ENCODE peak calls at places on chromosomes 16 and 17, in nine cellular contexts. Y is GM12878, Q is sigmoid colon, I is endothelial cell of umbilical vein, H is HCT116, D is Panc1, J is breast epithelium, X is vagina, P is SK-N-SH. N is an unnamed sample.

GRCh38 chr17:20187049-20187448 is 177.9 kb downstream of the SPECC1 start:
- DNase-seq in Y (no peak), Q (no peak), I (no peak), H (no peak), D (no peak), J (no peak), X (no peak), P (no peak), N (no peak)

GRCh38 chr17:20281860-20282259 is 185.5 kb downstream of the LGALS9B start:
- DNase-seq in Y (no peak), Q (no peak), I (no peak), H (no peak), D (no peak), J (no peak), X (no peak), P (no peak), N (no peak)

GRCh38 chr16:11689031-11689840 is 21.0 kb downstream of the SNN start:
- DNase-seq in Y (peak), Q (peak), I (no peak), H (no peak), D (no peak), J (no peak), X (no peak), P (no peak), N (no peak)

GRCh38 chr16:81606039-81606438 is 161.4 kb downstream of the CMIP start:
- DNase-seq in Y (no peak), Q (no peak), I (no peak), H (no peak), D (no peak), J (no peak), X (no peak), P (no peak), N (no peak)

GRCh38 chr17:37430051-37430591 is 23.4 kb downstream of the TADA2A start:
- DNase-seq in Y (no peak), Q (no peak), I (no peak), H (no peak), D (no peak), J (no peak), X (no peak), P (no peak), N (no peak)

GRCh38 chr16:88497561-88498420 is 44.7 kb downstream of the ZFPM1 start:
- DNase-seq in Y (no peak), Q (no peak), I (no peak), H (no peak), D (no peak), J (no peak), X (no peak), P (no peak), N (no peak)

GRCh38 chr17:51258756-51259573 is 884 bp downstream of the MBTD1 start:
- DNase-seq in Y (no peak), Q (peak), I (peak), H (no peak), D (no peak), J (no peak), X (no peak), P (no peak), N (peak)

GRCh38 chr17:39700148-39700987 is 504 bp downstream of the ERBB2 start:
- DNase-seq in Y (no peak), Q (no peak), I (peak), H (no peak), D (no peak), J (no peak), X (no peak), P (no peak), N (no peak)

GRCh38 chr17:77312061-77312684 is 171.4 kb downstream of the SEC14L1 start:
- DNase-seq in Y (no peak), Q (peak), I (no peak), H (no peak), D (no peak), J (no peak), X (no peak), P (peak), N (no peak)

GRCh38 chr16:11572301-11572995 is 14.3 kb downstream of the LITAF start:
- DNase-seq in Y (no peak), Q (no peak), I (no peak), H (no peak), D (no peak), J (no peak), X (no peak), P (no peak), N (peak)

GRCh38 chr17:7343250-7343649 is 6.9 kb downstream of the ACAP1 start:
- DNase-seq in Y (no peak), Q (no peak), I (no peak), H (no peak), D (no peak), J (no peak), X (no peak), P (no peak), N (no peak)

GRCh38 chr17:19737305-19738072 is 10.6 kb downstream of the ALDH3A1 start:
- DNase-seq in Y (no peak), Q (no peak), I (no peak), H (no peak), D (no peak), J (no peak), X (no peak), P (no peak), N (no peak)

GRCh38 chr17:28552201-28552999 is at the start of gene UNC119:
- DNase-seq in Y (no peak), Q (peak), I (peak), H (no peak), D (no peak), J (peak), X (no peak), P (peak), N (peak)

GRCh38 chr17:2120550-2121335 is 65.8 kb downstream of the HIC1 start:
- DNase-seq in Y (no peak), Q (no peak), I (no peak), H (no peak), D (no peak), J (no peak), X (no peak), P (no peak), N (no peak)

GRCh38 chr17:49616546-49617205 is 41.0 kb downstream of the NXPH3 start:
- DNase-seq in Y (no peak), Q (peak), I (no peak), H (no peak), D (no peak), J (peak), X (no peak), P (no peak), N (peak)

GRCh38 chr17:29379084-29379811 is 10.9 kb upstream of the TAOK1 start:
- DNase-seq in Y (no peak), Q (no peak), I (peak), H (no peak), D (no peak), J (no peak), X (no peak), P (no peak), N (peak)

GRCh38 chr17:71528210-71528609 is 592.6 kb upstream of the SOX9 start:
- DNase-seq in Y (no peak), Q (no peak), I (no peak), H (no peak), D (no peak), J (no peak), X (no peak), P (no peak), N (no peak)

GRCh38 chr17:10192500-10192899 is 5.9 kb downstream of the GAS7 start:
- DNase-seq in Y (no peak), Q (no peak), I (no peak), H (no peak), D (no peak), J (no peak), X (no peak), P (no peak), N (no peak)

GRCh38 chr17:16433514-16433913 is 18.1 kb downstream of the TRPV2 start:
- DNase-seq in Y (no peak), Q (no peak), I (no peak), H (no peak), D (no peak), J (no peak), X (no peak), P (no peak), N (no peak)

GRCh38 chr17:49676276-49676868 is 1.5 kb downstream of the SPOP start:
- DNase-seq in Y (peak), Q (no peak), I (peak), H (no peak), D (no peak), J (no peak), X (no peak), P (no peak), N (peak)

GRCh38 chr17:76643553-76644148 is at the start of gene ST6GALNAC1:
- DNase-seq in Y (no peak), Q (peak), I (peak), H (no peak), D (no peak), J (no peak), X (no peak), P (no peak), N (peak)

GRCh38 chr17:3917391-3917931 is 1.2 kb upstream of the P2RX1 start:
- DNase-seq in Y (no peak), Q (no peak), I (peak), H (no peak), D (no peak), J (no peak), X (no peak), P (peak), N (peak)

GRCh38 chr16:6165330-6165984 is 1067.9 kb upstream of the EEF2KMT start:
- DNase-seq in Y (no peak), Q (no peak), I (no peak), H (no peak), D (no peak), J (no peak), X (no peak), P (peak), N (no peak)

GRCh38 chr16:87278191-87279093 is 38.8 kb downstream of the C16orf95 start:
- DNase-seq in Y (no peak), Q (peak), I (peak), H (peak), D (peak), J (peak), X (no peak), P (peak), N (peak)

GRCh38 chr17:65774787-65775186 is 213.3 kb upstream of the AXIN2 start:
- DNase-seq in Y (no peak), Q (no peak), I (peak), H (no peak), D (no peak), J (no peak), X (no peak), P (no peak), N (no peak)

GRCh38 chr17:9334536-9335446 is 240.8 kb downstream of the STX8 start:
- DNase-seq in Y (no peak), Q (no peak), I (no peak), H (peak), D (no peak), J (no peak), X (no peak), P (no peak), N (no peak)

GRCh38 chr16:2458887-2459646 is 842 bp upstream of the TEDC2 start:
- DNase-seq in Y (no peak), Q (no peak), I (no peak), H (no peak), D (no peak), J (no peak), X (no peak), P (no peak), N (no peak)

GRCh38 chr17:64969046-64969501 is 49.8 kb upstream of the LRRC37A3 start:
- DNase-seq in Y (no peak), Q (no peak), I (no peak), H (no peak), D (no peak), J (no peak), X (no peak), P (no peak), N (no peak)

GRCh38 chr17:36001862-36002603 is 680 bp upstream of the CCL15 start:
- DNase-seq in Y (no peak), Q (no peak), I (no peak), H (no peak), D (no peak), J (no peak), X (no peak), P (no peak), N (peak)

GRCh38 chr16:87028481-87029320 is 288.5 kb downstream of the C16orf95 start:
- DNase-seq in Y (no peak), Q (no peak), I (no peak), H (no peak), D (no peak), J (no peak), X (no peak), P (no peak), N (no peak)

GRCh38 chr16:89489731-89490385 is 503 bp downstream of the ANKRD11 start:
- DNase-seq in Y (no peak), Q (no peak), I (no peak), H (no peak), D (no peak), J (no peak), X (no peak), P (peak), N (no peak)

GRCh38 chr17:78735832-78736525 is 46.1 kb downstream of the CYTH1 start:
- DNase-seq in Y (no peak), Q (no peak), I (peak), H (no peak), D (no peak), J (no peak), X (no peak), P (no peak), N (peak)

GRCh38 chr17:81518785-81519283 is 6.2 kb upstream of the ACTG1 start:
- DNase-seq in Y (no peak), Q (no peak), I (no peak), H (no peak), D (no peak), J (no peak), X (no peak), P (no peak), N (peak)

GRCh38 chr17:57705921-57706695 is 39.0 kb downstream of the CCDC182 start:
- DNase-seq in Y (no peak), Q (no peak), I (no peak), H (no peak), D (no peak), J (no peak), X (no peak), P (no peak), N (no peak)
- TF ChIP-seq POLR2AphosphoS5 in Y (no peak), Q (no peak), I (no peak), H (no peak), D (no peak), J (no peak), X (no peak), P (no peak), N (no peak)

DNA sequence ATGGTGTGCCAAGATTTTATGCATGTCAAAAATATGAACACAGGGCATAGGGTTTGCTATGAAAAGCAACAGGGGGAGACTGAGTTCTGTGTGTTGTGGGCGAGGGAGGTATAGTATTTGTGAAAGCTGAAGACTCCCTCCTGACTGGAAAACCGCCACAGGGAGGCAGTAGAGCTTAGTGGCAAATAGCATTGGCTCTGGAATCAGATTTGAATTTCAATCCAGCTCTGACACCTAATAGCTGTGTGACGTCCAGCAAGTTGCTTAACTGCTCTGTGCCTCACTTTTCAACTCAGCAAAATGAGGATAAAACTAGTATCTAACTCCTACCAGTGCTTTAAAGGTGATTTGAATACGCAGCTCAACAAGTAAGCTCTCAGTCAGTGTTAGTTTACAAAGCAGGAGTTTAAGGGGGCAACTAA is 22.0 kb downstream of the KPNA2 start:
- DNase-seq in Y (no peak), Q (no peak), I (peak), H (peak), D (no peak), J (no peak), X (no peak), P (peak), N (peak)
- TF ChIP-seq CTCF in Y (peak), Q (no peak), I (peak), H (peak), D (peak), J (no peak), X (no peak), P (peak), N (peak)

DNA sequence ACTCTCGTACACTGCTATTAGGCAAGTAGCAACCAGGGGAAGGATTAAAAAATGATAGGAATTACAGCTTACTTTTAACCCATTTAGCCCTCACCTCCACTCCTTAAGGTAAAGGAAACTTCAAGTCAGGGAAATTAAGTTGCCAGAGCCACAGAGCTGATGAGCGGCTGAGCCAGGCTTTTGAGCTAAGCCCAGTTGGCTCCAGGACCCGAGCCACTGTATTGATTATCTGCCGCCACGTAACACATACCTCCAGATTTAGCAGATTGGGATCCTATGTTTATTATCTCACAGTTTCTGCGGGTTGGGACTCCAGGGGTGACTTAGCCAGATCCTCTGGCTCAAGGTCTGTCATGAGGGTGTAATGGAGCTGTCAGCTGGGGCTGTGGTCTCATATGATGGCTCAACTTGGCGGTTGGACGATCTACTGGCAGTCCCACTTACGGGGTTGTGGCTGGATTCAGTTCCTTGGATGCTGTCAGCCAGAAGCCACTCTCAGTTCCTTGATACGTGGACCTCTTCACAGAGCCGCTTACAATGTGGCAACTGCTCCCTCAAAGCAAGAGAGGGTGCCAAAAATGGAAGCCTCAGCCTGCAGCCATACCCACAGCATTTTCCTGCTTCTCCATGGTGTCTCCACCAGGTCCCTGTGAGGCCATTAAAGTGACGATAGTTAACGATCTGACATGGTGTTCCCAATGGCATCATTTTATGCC is 57.3 kb downstream of the TMEM186 start:
- DNase-seq in Y (no peak), Q (peak), I (no peak), H (no peak), D (no peak), J (no peak), X (no peak), P (no peak), N (no peak)
- H3K27ac ChIP-seq in Y (no peak), Q (no peak), I (no peak), H (no peak), D (no peak), J (no peak), X (no peak), P (no peak), N (peak)

DNA sequence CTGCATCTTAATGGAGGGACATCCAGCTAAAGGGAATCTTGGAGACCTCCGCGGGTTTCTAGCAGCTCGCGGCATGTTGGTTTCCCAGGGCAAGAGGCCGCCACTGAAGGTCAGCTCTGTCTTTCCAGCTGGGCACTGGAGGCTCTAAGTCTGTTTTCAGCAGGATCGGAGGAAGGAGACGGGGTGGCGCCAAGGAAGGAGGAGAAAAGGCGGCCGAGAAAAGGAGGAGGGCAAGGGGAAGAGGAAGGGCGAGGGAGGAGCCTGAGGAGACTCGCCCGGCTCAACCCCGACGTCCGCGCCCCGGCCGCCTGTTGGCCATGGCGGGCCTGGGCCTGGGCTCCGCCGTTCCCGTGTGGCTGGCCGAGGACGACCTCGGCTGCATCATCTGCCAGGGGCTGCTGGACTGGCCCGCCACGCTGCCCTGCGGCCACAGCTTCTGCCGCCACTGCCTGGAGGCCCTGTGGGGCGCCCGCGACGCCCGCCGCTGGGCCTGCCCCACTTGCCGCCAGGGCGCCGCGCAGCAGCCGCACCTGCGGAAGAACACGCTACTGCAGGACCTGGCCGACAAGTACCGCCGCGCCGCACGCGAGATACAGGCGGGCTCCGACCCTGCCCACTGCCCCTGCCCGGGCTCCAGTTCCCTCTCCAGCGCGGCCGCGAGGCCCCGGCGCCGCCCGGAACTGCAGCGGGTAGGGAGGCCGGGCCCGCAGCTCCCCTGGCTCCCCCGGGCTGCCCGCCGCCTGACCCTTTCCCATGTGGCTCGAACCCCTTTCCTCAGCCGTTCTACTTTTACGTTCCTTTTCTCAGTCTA is at the start of gene RNF135:
- DNase-seq in Y (no peak), Q (peak), I (peak), H (peak), D (no peak), J (peak), X (no peak), P (no peak), N (peak)
- TF ChIP-seq POLR2AphosphoS5 in Y (peak), Q (peak), I (peak), H (peak), D (peak), J (no peak), X (no peak), P (no peak), N (peak)

GRCh38 chr17:61875285-61875684 is 12.0 kb upstream of the BRIP1 start:
- DNase-seq in Y (no peak), Q (no peak), I (no peak), H (no peak), D (no peak), J (no peak), X (no peak), P (no peak), N (no peak)
- TF ChIP-seq CTCF in Y (no peak), Q (no peak), I (no peak), H (no peak), D (no peak), J (no peak), X (no peak), P (no peak), N (no peak)

GRCh38 chr16:68013440-68013839 is 2.3 kb downstream of the DPEP2NB start:
- DNase-seq in Y (no peak), Q (no peak), I (peak), H (no peak), D (no peak), J (no peak), X (no peak), P (no peak), N (no peak)
- H3K27ac ChIP-seq in Y (no peak), Q (no peak), I (no peak), H (no peak), D (no peak), J (no peak), X (peak), P (no peak), N (no peak)